ENCODE peak calls at places on chromosomes 2 and 18, in ten cellular contexts. I, O, U, N, W, R, B, F, Z and S are unnamed samples. For H3K36me3, the result is how much of the 10 kb centered on the place peaks cover.

GRCh38 chr2:148730085-148730484 is 85.5 kb downstream of the EPC2 start:
- DNase-seq in I (no peak), O (no peak), U (no peak), N (no peak), W (no peak), R (no peak), B (no peak), F (no peak), Z (no peak), S (no peak)

GRCh38 chr18:51447351-51447896 is 249.9 kb upstream of the MEX3C start:
- DNase-seq in I (peak), O (no peak), U (peak), N (peak), W (peak), R (no peak), B (no peak), F (peak), Z (peak), S (no peak)

GRCh38 chr18:44729631-44730101 is 49.0 kb downstream of the SETBP1 start:
- DNase-seq in I (no peak), O (no peak), U (peak), N (no peak), W (no peak), R (peak), B (peak), F (no peak), Z (no peak), S (no peak)

GRCh38 chr2:174711206-174711605 is 53.1 kb downstream of the CHRNA1 start:
- DNase-seq in I (no peak), O (no peak), U (no peak), N (no peak), W (no peak), R (no peak), B (peak), F (no peak), Z (no peak), S (no peak)

GRCh38 chr2:37287966-37288365 is 36.7 kb downstream of the PRKD3 start:
- DNase-seq in I (no peak), O (no peak), U (peak), N (no peak), W (no peak), R (no peak), B (no peak), F (no peak), Z (no peak), S (no peak)

GRCh38 chr2:38526195-38526594 is 76.5 kb downstream of the HNRNPLL start:
- DNase-seq in I (no peak), O (no peak), U (no peak), N (no peak), W (no peak), R (no peak), B (no peak), F (peak), Z (no peak), S (no peak)

GRCh38 chr2:64517511-64517884 is 6.6 kb upstream of the AFTPH start:
- DNase-seq in I (no peak), O (no peak), U (no peak), N (no peak), W (no peak), R (no peak), B (no peak), F (no peak), Z (no peak), S (no peak)

GRCh38 chr18:56402872-56403516 is 235.4 kb downstream of the TXNL1 start:
- DNase-seq in I (peak), O (no peak), U (no peak), N (no peak), W (no peak), R (no peak), B (no peak), F (peak), Z (no peak), S (no peak)

GRCh38 chr18:32454667-32455066 is 16.0 kb downstream of the GAREM1 start:
- DNase-seq in I (no peak), O (no peak), U (no peak), N (no peak), W (no peak), R (no peak), B (no peak), F (no peak), Z (no peak), S (no peak)

GRCh38 chr18:62175521-62175920 is 11.3 kb downstream of the PIGN start:
- DNase-seq in I (no peak), O (no peak), U (no peak), N (no peak), W (no peak), R (no peak), B (no peak), F (no peak), Z (no peak), S (no peak)

GRCh38 chr2:34104601-34105000 is 505.5 kb upstream of the FAM98A start:
- DNase-seq in I (no peak), O (no peak), U (no peak), N (no peak), W (no peak), R (no peak), B (no peak), F (peak), Z (no peak), S (no peak)

GRCh38 chr2:32227492-32227891 is 37.2 kb downstream of the NLRC4 start:
- DNase-seq in I (no peak), O (no peak), U (no peak), N (no peak), W (no peak), R (no peak), B (peak), F (no peak), Z (no peak), S (no peak)

GRCh38 chr2:74181739-74182138 is 3.1 kb upstream of the MOB1A start:
- DNase-seq in I (no peak), O (no peak), U (no peak), N (no peak), W (no peak), R (peak), B (no peak), F (no peak), Z (no peak), S (no peak)

GRCh38 chr2:1863386-1863785 is 119.1 kb upstream of the PXDN start:
- DNase-seq in I (no peak), O (no peak), U (no peak), N (no peak), W (no peak), R (no peak), B (no peak), F (no peak), Z (no peak), S (no peak)

GRCh38 chr18:8794133-8794986 is 89.0 kb downstream of the MTCL1 start:
- DNase-seq in I (no peak), O (no peak), U (no peak), N (no peak), W (no peak), R (no peak), B (no peak), F (peak), Z (no peak), S (no peak)

GRCh38 chr2:198311020-198311419 is 506.6 kb downstream of the PLCL1 start:
- DNase-seq in I (no peak), O (no peak), U (no peak), N (no peak), W (no peak), R (no peak), B (no peak), F (no peak), Z (no peak), S (no peak)

GRCh38 chr18:21162786-21163185 is 51.2 kb upstream of the ROCK1 start:
- DNase-seq in I (no peak), O (no peak), U (no peak), N (no peak), W (no peak), R (no peak), B (no peak), F (no peak), Z (no peak), S (no peak)

GRCh38 chr2:106316937-106317336 is 122.8 kb upstream of the UXS1 start:
- DNase-seq in I (no peak), O (no peak), U (no peak), N (no peak), W (no peak), R (no peak), B (no peak), F (no peak), Z (peak), S (no peak)

GRCh38 chr2:3073196-3073595 is 304.4 kb downstream of the EIPR1 start:
- DNase-seq in I (no peak), O (no peak), U (no peak), N (no peak), W (no peak), R (no peak), B (no peak), F (no peak), Z (no peak), S (no peak)

GRCh38 chr2:29920631-29921559 is 491 bp downstream of the ALK start:
- DNase-seq in I (peak), O (no peak), U (peak), N (no peak), W (peak), R (no peak), B (peak), F (peak), Z (peak), S (no peak)

GRCh38 chr2:70513751-70514150 is 39.9 kb downstream of the TGFA start:
- DNase-seq in I (no peak), O (no peak), U (peak), N (no peak), W (no peak), R (no peak), B (no peak), F (no peak), Z (no peak), S (no peak)

GRCh38 chr2:27275211-27276150 is at the start of gene DNAJC5G:
- DNase-seq in I (no peak), O (no peak), U (no peak), N (no peak), W (no peak), R (no peak), B (no peak), F (no peak), Z (peak), S (no peak)

GRCh38 chr2:237438082-237438925 is 24.3 kb upstream of the COL6A3 start:
- DNase-seq in I (no peak), O (no peak), U (peak), N (no peak), W (peak), R (no peak), B (no peak), F (no peak), Z (peak), S (no peak)

GRCh38 chr2:26740890-26741302 is 23.2 kb upstream of the SLC35F6 start:
- DNase-seq in I (no peak), O (no peak), U (peak), N (no peak), W (no peak), R (no peak), B (no peak), F (no peak), Z (no peak), S (no peak)

GRCh38 chr18:76436342-76436741 is 58.7 kb downstream of the ZNF516 start:
- DNase-seq in I (no peak), O (no peak), U (no peak), N (no peak), W (no peak), R (no peak), B (no peak), F (no peak), Z (no peak), S (no peak)

GRCh38 chr2:172101707-172102158 is 967 bp downstream of the DLX2 start:
- DNase-seq in I (no peak), O (no peak), U (no peak), N (no peak), W (no peak), R (no peak), B (no peak), F (no peak), Z (no peak), S (no peak)

GRCh38 chr2:239472220-239472775 is 71.5 kb upstream of the HDAC4 start:
- DNase-seq in I (no peak), O (peak), U (no peak), N (no peak), W (no peak), R (no peak), B (no peak), F (no peak), Z (no peak), S (no peak)

GRCh38 chr2:227759411-227760113 is 13.9 kb downstream of the SCYGR8 start:
- DNase-seq in I (no peak), O (peak), U (no peak), N (no peak), W (no peak), R (no peak), B (peak), F (peak), Z (no peak), S (no peak)

GRCh38 chr2:215420471-215420935 is 15.4 kb downstream of the FN1 start:
- DNase-seq in I (no peak), O (no peak), U (peak), N (no peak), W (no peak), R (no peak), B (no peak), F (no peak), Z (no peak), S (no peak)

GRCh38 chr2:224023188-224023587 is 15.9 kb downstream of the SERPINE2 start:
- DNase-seq in I (no peak), O (no peak), U (peak), N (no peak), W (no peak), R (no peak), B (peak), F (peak), Z (no peak), S (no peak)

GRCh38 chr18:30359521-30359920 is 683.0 kb downstream of the DSC3 start:
- DNase-seq in I (no peak), O (no peak), U (no peak), N (no peak), W (no peak), R (no peak), B (no peak), F (peak), Z (no peak), S (no peak)

GRCh38 chr2:240387669-240388358 is 47.6 kb upstream of the GPC1 start:
- DNase-seq in I (peak), O (peak), U (peak), N (peak), W (peak), R (no peak), B (no peak), F (peak), Z (no peak), S (no peak)

GRCh38 chr2:196160101-196160500 is 11.3 kb downstream of the STK17B start:
- DNase-seq in I (no peak), O (no peak), U (peak), N (no peak), W (no peak), R (peak), B (peak), F (peak), Z (no peak), S (no peak)

GRCh38 chr2:27663463-27664244 is at the start of the genes SLC4A1AP and SUPT7L:
- DNase-seq in I (peak), O (peak), U (peak), N (peak), W (peak), R (peak), B (peak), F (peak), Z (peak), S (peak)

GRCh38 chr18:76573325-76574025 is 78.4 kb upstream of the ZNF516 start:
- DNase-seq in I (no peak), O (no peak), U (no peak), N (no peak), W (no peak), R (no peak), B (no peak), F (peak), Z (no peak), S (no peak)

GRCh38 chr2:207532676-207533075 is 2.9 kb downstream of the CREB1 start:
- DNase-seq in I (no peak), O (no peak), U (no peak), N (no peak), W (no peak), R (no peak), B (no peak), F (no peak), Z (no peak), S (no peak)

GRCh38 chr2:99808801-99809200 is 319.0 kb upstream of the REV1 start:
- DNase-seq in I (no peak), O (no peak), U (no peak), N (no peak), W (no peak), R (no peak), B (peak), F (no peak), Z (no peak), S (no peak)

DNA sequence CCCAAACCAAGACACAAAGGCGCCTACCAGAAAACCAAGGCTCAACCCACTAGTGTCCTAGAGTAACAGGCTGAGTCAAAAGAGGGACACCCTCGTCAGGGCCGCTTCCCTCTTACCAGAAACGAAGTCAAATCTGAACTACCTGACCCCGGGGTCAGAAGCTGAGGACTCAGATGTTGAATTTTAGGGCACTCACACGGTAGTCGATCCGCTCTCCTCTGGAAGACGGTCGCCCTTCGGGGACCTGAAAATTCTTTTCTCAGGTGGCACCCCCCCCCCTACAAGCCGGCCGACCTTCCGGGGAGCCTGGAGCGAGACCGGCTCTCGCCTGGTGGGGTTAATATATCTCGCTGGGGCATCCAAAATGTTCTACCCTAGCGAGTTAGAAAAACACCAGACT is 121.1 kb upstream of the KCNJ3 start:
- DNase-seq in I (no peak), O (no peak), U (no peak), N (no peak), W (no peak), R (no peak), B (no peak), F (no peak), Z (no peak), S (no peak)
- H3K36me3 ChIP-seq in I (under half), O (under half), U (under half), N (under half), W (under half), R (under half), B (under half), F (under half), Z (under half), S (under half)

GRCh38 chr18:9925369-9925768 is 11.6 kb downstream of the VAPA start:
- DNase-seq in I (no peak), O (no peak), U (no peak), N (no peak), W (no peak), R (no peak), B (no peak), F (no peak), Z (no peak), S (no peak)
- H3K27ac ChIP-seq in I (peak), O (peak), U (no peak), N (peak), W (no peak), R (no peak), B (no peak), F (peak), Z (no peak), S (no peak)

DNA sequence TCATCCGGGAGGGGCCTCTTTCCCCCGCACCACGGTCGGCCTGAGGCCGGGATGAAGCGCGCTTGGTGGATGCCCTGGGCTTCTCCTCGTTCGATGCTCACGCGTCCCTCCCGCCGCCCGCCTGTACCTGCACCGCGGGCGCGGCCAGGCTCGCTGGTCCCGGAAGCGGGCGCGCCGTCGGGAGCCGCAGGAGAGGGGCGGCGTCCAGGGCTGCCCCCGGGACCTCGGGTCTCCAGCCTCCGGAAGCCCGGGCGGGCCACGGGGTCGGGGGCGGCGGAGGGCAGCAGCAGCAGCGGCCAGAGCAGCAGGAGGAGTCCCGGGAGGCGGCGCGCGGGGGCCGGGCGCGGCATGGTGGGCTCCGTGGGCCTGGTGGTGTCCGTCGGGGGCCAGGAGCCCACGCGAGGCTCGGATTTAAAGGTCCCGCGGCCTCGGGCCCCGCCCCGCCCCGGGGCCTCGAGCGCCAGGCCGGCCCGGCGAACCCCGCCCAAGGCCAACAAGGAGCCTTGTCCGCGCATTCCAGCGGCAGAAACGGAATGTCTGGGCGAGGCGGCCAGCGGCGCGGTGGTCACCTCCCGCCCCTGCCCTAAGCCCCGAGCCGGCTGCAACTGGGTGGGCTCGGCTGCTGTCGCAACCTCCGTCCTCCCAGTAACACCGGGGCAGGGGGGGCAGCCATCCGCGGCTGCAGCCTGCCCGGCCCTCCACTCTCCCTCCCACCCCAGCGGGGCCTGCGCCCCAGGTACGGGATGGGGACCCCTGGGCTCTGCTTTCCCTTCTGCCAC is at the start of gene MATN3:
- DNase-seq in I (peak), O (no peak), U (peak), N (peak), W (peak), R (no peak), B (peak), F (no peak), Z (peak), S (peak)
- H3K4me3 ChIP-seq in I (peak), O (peak), U (peak), N (peak), W (no peak), R (peak), B (peak), F (peak), Z (peak), S (peak)

DNA sequence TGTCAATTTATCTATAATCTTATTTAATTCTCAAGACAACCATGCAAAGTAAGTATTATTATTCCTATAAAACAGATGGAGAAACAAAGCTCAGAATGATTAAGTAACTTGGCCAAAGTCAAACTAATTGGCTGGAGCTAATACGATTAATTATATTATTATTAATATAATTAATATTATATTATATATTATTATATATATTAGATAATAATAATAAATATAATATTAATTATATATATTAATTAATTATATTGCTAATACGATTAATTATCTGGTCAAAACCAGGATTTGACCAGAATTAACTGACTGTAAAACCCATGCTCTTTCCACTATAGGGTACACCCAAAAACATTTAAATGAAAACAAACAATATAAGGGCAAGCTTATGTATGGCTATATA is 52.4 kb downstream of the FARSB start:
- DNase-seq in I (no peak), O (no peak), U (no peak), N (no peak), W (no peak), R (no peak), B (no peak), F (no peak), Z (no peak), S (no peak)
- H3K36me3 ChIP-seq in I (under half), O (under half), U (under half), N (under half), W (under half), R (under half), B (under half), F (under half), Z (under half), S (under half)

GRCh38 chr18:25075793-25076192 is 276.2 kb downstream of the ZNF521 start:
- DNase-seq in I (no peak), O (no peak), U (no peak), N (no peak), W (no peak), R (no peak), B (no peak), F (no peak), Z (no peak), S (no peak)

GRCh38 chr18:25074925-25075693 is 276.9 kb downstream of the ZNF521 start:
- DNase-seq in I (no peak), O (no peak), U (no peak), N (no peak), W (no peak), R (no peak), B (no peak), F (no peak), Z (no peak), S (no peak)

GRCh38 chr18:25076980-25077780 is 274.8 kb downstream of the ZNF521 start:
- DNase-seq in I (no peak), O (no peak), U (peak), N (no peak), W (no peak), R (no peak), B (peak), F (no peak), Z (no peak), S (no peak)

GRCh38 chr18:25080988-25081387 is 271.0 kb downstream of the ZNF521 start:
- DNase-seq in I (no peak), O (no peak), U (no peak), N (no peak), W (no peak), R (no peak), B (no peak), F (no peak), Z (no peak), S (no peak)

GRCh38 chr18:25077933-25078707 is 273.8 kb downstream of the ZNF521 start:
- DNase-seq in I (no peak), O (no peak), U (no peak), N (no peak), W (no peak), R (no peak), B (no peak), F (no peak), Z (no peak), S (no peak)
- H3K27ac ChIP-seq in I (no peak), O (no peak), U (peak), N (no peak), W (no peak), R (no peak), B (no peak), F (no peak), Z (no peak), S (no peak)